ENCODE peak calls at places on chromosomes 1 and 21, in six cellular contexts. One of them, this sample, is unnamed.

GRCh38 chr21:45836268-45836655 is 145.3 kb upstream of the COL6A1 start:
- DNase-seq in NCI-H1436: no peak
- DNase-seq in ureter: no peak
- DNase-seq in cardiac fibroblast: peak; percentile 80
- DNase-seq in epithelial cell of esophagus: no peak
- DNase-seq in GM23248: no peak
- DNase-seq in this sample: no peak

GRCh38 chr1:160308451-160309182 is 23.7 kb upstream of the PEX19 start:
- DNase-seq in epithelial cell of esophagus: no peak
- DNase-seq in NCI-H1436: no peak
- DNase-seq in cardiac fibroblast: no peak
- DNase-seq in ureter: no peak
- DNase-seq in GM23248: peak; percentile 39
- DNase-seq in this sample: no peak

GRCh38 chr1:232669981-232670763 is 40.2 kb upstream of the SIPA1L2 start:
- DNase-seq in epithelial cell of esophagus: peak; percentile 53
- DNase-seq in cardiac fibroblast: peak; percentile 7
- DNase-seq in NCI-H1436: no peak
- DNase-seq in ureter: no peak
- DNase-seq in GM23248: no peak
- DNase-seq in this sample: no peak

GRCh38 chr1:91876751-91877573 is 9.0 kb downstream of the TGFBR3 start:
- DNase-seq in cardiac fibroblast: peak; percentile 29
- DNase-seq in epithelial cell of esophagus: no peak
- DNase-seq in ureter: no peak
- DNase-seq in NCI-H1436: no peak
- DNase-seq in GM23248: peak; percentile 44
- DNase-seq in this sample: no peak

GRCh38 chr1:198633675-198634121 is 5.1 kb upstream of the PTPRC start:
- DNase-seq in NCI-H1436: no peak
- DNase-seq in GM23248: no peak
- DNase-seq in ureter: no peak
- DNase-seq in cardiac fibroblast: no peak
- DNase-seq in epithelial cell of esophagus: no peak
- DNase-seq in this sample: no peak

GRCh38 chr1:207282049-207282448 is 39.4 kb upstream of the CD55 start:
- DNase-seq in ureter: no peak
- DNase-seq in GM23248: peak; percentile 28
- DNase-seq in NCI-H1436: no peak
- DNase-seq in cardiac fibroblast: peak; percentile 21
- DNase-seq in epithelial cell of esophagus: peak; percentile 74
- DNase-seq in this sample: no peak

GRCh38 chr1:25645641-25646400 is 29.2 kb downstream of the MAN1C1 start:
- DNase-seq in epithelial cell of esophagus: no peak
- DNase-seq in GM23248: no peak
- DNase-seq in ureter: no peak
- DNase-seq in NCI-H1436: no peak
- DNase-seq in cardiac fibroblast: no peak
- DNase-seq in this sample: no peak

GRCh38 chr1:152461544-152461943 is 47.5 kb upstream of the CRNN start:
- DNase-seq in epithelial cell of esophagus: peak; percentile 77
- DNase-seq in NCI-H1436: peak; percentile 27
- DNase-seq in cardiac fibroblast: peak; percentile 79
- DNase-seq in GM23248: peak; percentile 82
- DNase-seq in ureter: no peak
- DNase-seq in this sample: peak; percentile 57

GRCh38 chr1:245085508-245086095 is 69.2 kb upstream of the KIF26B start:
- DNase-seq in cardiac fibroblast: peak; percentile 89
- DNase-seq in epithelial cell of esophagus: peak; percentile 96
- DNase-seq in NCI-H1436: no peak
- DNase-seq in ureter: no peak
- DNase-seq in GM23248: peak; percentile 98
- DNase-seq in this sample: no peak

GRCh38 chr1:165298081-165298820 is 58.3 kb downstream of the LMX1A start:
- DNase-seq in cardiac fibroblast: no peak
- DNase-seq in epithelial cell of esophagus: no peak
- DNase-seq in NCI-H1436: no peak
- DNase-seq in GM23248: no peak
- DNase-seq in ureter: no peak
- DNase-seq in this sample: no peak

GRCh38 chr1:39957299-39958020 is 2.5 kb downstream of the MFSD2A start:
- DNase-seq in cardiac fibroblast: peak; percentile 43
- DNase-seq in epithelial cell of esophagus: peak; percentile 56
- DNase-seq in GM23248: peak; percentile 50
- DNase-seq in ureter: no peak
- DNase-seq in NCI-H1436: no peak
- DNase-seq in this sample: no peak

GRCh38 chr21:18655927-18656326 is 252.3 kb upstream of the TMPRSS15 start:
- DNase-seq in GM23248: no peak
- DNase-seq in NCI-H1436: no peak
- DNase-seq in cardiac fibroblast: no peak
- DNase-seq in ureter: no peak
- DNase-seq in epithelial cell of esophagus: no peak
- DNase-seq in this sample: no peak

GRCh38 chr1:188270497-188270896 is 1441.7 kb downstream of the PLA2G4A start:
- DNase-seq in epithelial cell of esophagus: no peak
- DNase-seq in cardiac fibroblast: no peak
- DNase-seq in GM23248: no peak
- DNase-seq in ureter: no peak
- DNase-seq in NCI-H1436: no peak
- DNase-seq in this sample: no peak

GRCh38 chr1:158728510-158729225 is 8.1 kb upstream of the OR6K3 start:
- DNase-seq in cardiac fibroblast: no peak
- DNase-seq in epithelial cell of esophagus: no peak
- DNase-seq in NCI-H1436: no peak
- DNase-seq in GM23248: no peak
- DNase-seq in ureter: no peak
- DNase-seq in this sample: no peak

GRCh38 chr1:200963076-200963475 is 60.4 kb downstream of the KIF21B start:
- DNase-seq in epithelial cell of esophagus: peak; percentile 78
- DNase-seq in cardiac fibroblast: no peak
- DNase-seq in NCI-H1436: no peak
- DNase-seq in GM23248: no peak
- DNase-seq in ureter: no peak
- DNase-seq in this sample: no peak

GRCh38 chr1:41435570-41436178 is 48.8 kb downstream of the EDN2 start:
- DNase-seq in epithelial cell of esophagus: no peak
- DNase-seq in ureter: no peak
- DNase-seq in cardiac fibroblast: no peak
- DNase-seq in GM23248: no peak
- DNase-seq in NCI-H1436: no peak
- DNase-seq in this sample: peak; percentile 98

GRCh38 chr1:53732409-53732808 is 6.6 kb downstream of the GLIS1 start:
- DNase-seq in ureter: no peak
- DNase-seq in cardiac fibroblast: no peak
- DNase-seq in epithelial cell of esophagus: no peak
- DNase-seq in GM23248: no peak
- DNase-seq in NCI-H1436: no peak
- DNase-seq in this sample: no peak

GRCh38 chr1:192489748-192490147 is 85.8 kb upstream of the RGS1 start:
- DNase-seq in GM23248: peak; percentile 96
- DNase-seq in epithelial cell of esophagus: peak; percentile 95
- DNase-seq in ureter: peak; percentile 52
- DNase-seq in NCI-H1436: no peak
- DNase-seq in cardiac fibroblast: peak; percentile 95
- DNase-seq in this sample: peak; percentile 65

GRCh38 chr1:159229896-159230295 is 25.2 kb downstream of the ACKR1 start:
- DNase-seq in NCI-H1436: no peak
- DNase-seq in GM23248: no peak
- DNase-seq in cardiac fibroblast: no peak
- DNase-seq in ureter: no peak
- DNase-seq in epithelial cell of esophagus: no peak
- DNase-seq in this sample: peak; percentile 86

GRCh38 chr1:223223091-223223995 is 80.3 kb upstream of the TLR5 start:
- DNase-seq in NCI-H1436: no peak
- DNase-seq in GM23248: no peak
- DNase-seq in ureter: no peak
- DNase-seq in epithelial cell of esophagus: no peak
- DNase-seq in cardiac fibroblast: no peak
- DNase-seq in this sample: no peak

GRCh38 chr1:153921080-153921802 is 1.5 kb downstream of the GATAD2B start:
- DNase-seq in NCI-H1436: no peak
- DNase-seq in cardiac fibroblast: no peak
- DNase-seq in ureter: no peak
- DNase-seq in epithelial cell of esophagus: no peak
- DNase-seq in GM23248: peak; percentile 16
- DNase-seq in this sample: no peak

GRCh38 chr1:145955436-145955835 is 2.4 kb downstream of the LIX1L start:
- DNase-seq in cardiac fibroblast: peak; percentile 52
- DNase-seq in ureter: no peak
- DNase-seq in GM23248: peak; percentile 61
- DNase-seq in NCI-H1436: no peak
- DNase-seq in epithelial cell of esophagus: no peak
- DNase-seq in this sample: no peak

GRCh38 chr1:15218287-15219279 is 28.4 kb upstream of the FHAD1 start:
- DNase-seq in NCI-H1436: no peak
- DNase-seq in cardiac fibroblast: peak; percentile 61
- DNase-seq in GM23248: no peak
- DNase-seq in epithelial cell of esophagus: no peak
- DNase-seq in ureter: no peak
- DNase-seq in this sample: peak; percentile 41

GRCh38 chr1:2786329-2787162 is 14.9 kb downstream of the TTC34 start:
- DNase-seq in cardiac fibroblast: no peak
- DNase-seq in NCI-H1436: peak; percentile 15
- DNase-seq in ureter: no peak
- DNase-seq in GM23248: peak; percentile 4
- DNase-seq in epithelial cell of esophagus: no peak
- DNase-seq in this sample: peak; percentile 48

GRCh38 chr1:188355082-188355481 is 1526.3 kb downstream of the PLA2G4A start:
- DNase-seq in epithelial cell of esophagus: no peak
- DNase-seq in cardiac fibroblast: no peak
- DNase-seq in ureter: no peak
- DNase-seq in GM23248: no peak
- DNase-seq in NCI-H1436: no peak
- DNase-seq in this sample: no peak

GRCh38 chr1:24939040-24939439 is 9.0 kb upstream of the RUNX3 start:
- DNase-seq in ureter: no peak
- DNase-seq in NCI-H1436: no peak
- DNase-seq in epithelial cell of esophagus: no peak
- DNase-seq in cardiac fibroblast: no peak
- DNase-seq in GM23248: no peak
- DNase-seq in this sample: no peak

GRCh38 chr1:213327318-213327667 is 276.3 kb downstream of the RPS6KC1 start:
- DNase-seq in cardiac fibroblast: peak; percentile 93
- DNase-seq in epithelial cell of esophagus: peak; percentile 9
- DNase-seq in NCI-H1436: no peak
- DNase-seq in GM23248: peak; percentile 66
- DNase-seq in ureter: no peak
- DNase-seq in this sample: peak; percentile 66

GRCh38 chr1:10530281-10530740 is 55.6 kb downstream of the PEX14 start:
- DNase-seq in epithelial cell of esophagus: peak; percentile 76
- DNase-seq in NCI-H1436: no peak
- DNase-seq in cardiac fibroblast: peak; percentile 63
- DNase-seq in GM23248: no peak
- DNase-seq in ureter: no peak
- DNase-seq in this sample: peak; percentile 89